ENCODE peak calls at places on chromosomes 16 and 17, in ten cellular contexts. T is transverse colon; W is cardiac muscle cell; U is CD8-positive, alpha-beta T cell; C is ovary; R is heart right ventricle; Z is small intestine; J is lung; F is CD8-positive, alpha-beta memory T cell; P is AG04450. L is an unnamed sample.

GRCh38 chr17:65013613-65014391 is 42.7 kb downstream of the GNA13 start:
- DNase-seq in C (peak; percentile 25), U (peak; percentile 11), R (no peak), J (no peak), F (peak; percentile 63), Z (no peak), T (no peak), P (peak; percentile 68), W (peak; percentile 89), L (peak; percentile 48)

GRCh38 chr17:8384801-8385335 is 1.9 kb upstream of the RPL26 start:
- DNase-seq in R (no peak), C (no peak), Z (no peak), J (no peak), P (peak; percentile 86), F (no peak), T (no peak), W (peak; percentile 86), U (no peak), L (peak; percentile 44)

GRCh38 chr17:78359216-78359935 is 501 bp downstream of the SOCS3 start:
- DNase-seq in T (no peak), F (no peak), P (no peak), Z (no peak), C (peak; percentile 46), W (peak; percentile 67), U (no peak), R (peak; percentile 43), J (no peak), L (no peak)

GRCh38 chr17:40097087-40097486 is 3.3 kb downstream of the NR1D1 start:
- DNase-seq in U (no peak), J (no peak), T (no peak), W (no peak), P (no peak), F (no peak), Z (no peak), R (no peak), C (no peak), L (no peak)

GRCh38 chr17:50181601-50182345 is 16.0 kb downstream of the SGCA start:
- DNase-seq in F (no peak), W (peak; percentile 68), T (no peak), U (no peak), Z (no peak), P (no peak), R (no peak), J (no peak), C (no peak), L (no peak)

GRCh38 chr17:37676115-37676925 is 33.1 kb upstream of the DDX52 start:
- DNase-seq in U (no peak), W (peak; percentile 21), Z (peak; percentile 78), R (no peak), T (peak; percentile 56), F (no peak), J (no peak), P (no peak), C (no peak), L (no peak)

GRCh38 chr17:40952675-40953074 is 14.1 kb downstream of the KRT39 start:
- DNase-seq in F (no peak), T (no peak), P (peak; percentile 84), Z (no peak), W (peak; percentile 17), C (no peak), J (no peak), U (no peak), R (no peak), L (peak; percentile 20)

GRCh38 chr16:69106491-69107291 is 1.2 kb downstream of the HAS3 start:
- DNase-seq in R (no peak), P (no peak), J (no peak), U (no peak), C (no peak), Z (peak; percentile 17), T (peak; percentile 18), W (no peak), F (no peak), L (no peak)

GRCh38 chr17:72488542-72489272 is 367.9 kb downstream of the SOX9 start:
- DNase-seq in F (no peak), R (no peak), T (no peak), C (no peak), P (no peak), J (no peak), Z (peak; percentile 47), U (no peak), W (no peak), L (no peak)

GRCh38 chr16:88430524-88431446 is 22.3 kb upstream of the ZFPM1 start:
- DNase-seq in J (no peak), Z (no peak), U (peak; percentile 25), T (peak; percentile 39), R (peak; percentile 49), W (peak; percentile 42), F (peak; percentile 64), P (no peak), C (no peak), L (no peak)

GRCh38 chr17:4148611-4149308 is 5.8 kb downstream of the CYB5D2 start:
- DNase-seq in Z (peak; percentile 75), C (no peak), P (no peak), J (no peak), U (no peak), F (no peak), R (no peak), T (no peak), W (no peak), L (no peak)

GRCh38 chr17:80279895-80280294 is 19.2 kb downstream of the RNF213 start:
- DNase-seq in W (peak; percentile 95), F (peak; percentile 25), J (no peak), C (peak; percentile 79), T (no peak), P (peak; percentile 88), U (no peak), R (peak; percentile 63), Z (no peak), L (no peak)

GRCh38 chr16:22186517-22186916 is 19.6 kb upstream of the EEF2K start:
- DNase-seq in U (no peak), T (no peak), F (no peak), Z (no peak), P (no peak), W (no peak), R (no peak), C (no peak), J (no peak), L (no peak)

GRCh38 chr17:44348234-44348987 is 3.3 kb downstream of the GRN start:
- DNase-seq in W (no peak), C (no peak), T (peak; percentile 48), F (no peak), P (no peak), U (no peak), Z (no peak), J (no peak), R (no peak), L (peak; percentile 76)

GRCh38 chr17:338442-339192 is 14.0 kb downstream of the RPH3AL start:
- DNase-seq in R (no peak), W (no peak), P (no peak), C (peak; percentile 66), T (peak; percentile 28), U (no peak), F (no peak), J (no peak), Z (peak; percentile 44), L (no peak)

GRCh38 chr17:49939318-49939717 is 29.7 kb upstream of the DLX4 start:
- DNase-seq in P (no peak), J (no peak), Z (peak; percentile 16), C (no peak), U (no peak), F (no peak), R (no peak), W (no peak), T (no peak), L (no peak)

GRCh38 chr16:560221-560700 is at the start of gene PRR35:
- DNase-seq in P (no peak), F (no peak), R (no peak), U (no peak), Z (no peak), J (no peak), C (no peak), T (no peak), W (no peak), L (no peak)

GRCh38 chr16:30927789-30928378 is 4.5 kb downstream of the FBXL19 start:
- DNase-seq in Z (peak; percentile 52), C (peak; percentile 53), W (peak; percentile 40), F (no peak), J (peak; percentile 56), P (no peak), U (no peak), R (peak; percentile 32), T (peak; percentile 41), L (no peak)
- H3K27ac ChIP-seq in Z (no peak overlapping the region), C (no peak overlapping the region), W (peak overlapping the region; percentile 66), F (no peak overlapping the region), J (no peak overlapping the region), P (no peak overlapping the region), U (no peak overlapping the region), R (no peak overlapping the region), T (no peak overlapping the region), L (peak overlapping the region; percentile 94)

GRCh38 chr16:12120982-12121652 is 144.6 kb downstream of the SNX29 start:
- DNase-seq in R (no peak), W (no peak), U (no peak), J (no peak), C (no peak), Z (no peak), F (no peak), P (no peak), T (no peak), L (no peak)
- H3K27ac ChIP-seq in R (no peak overlapping the region), W (no peak overlapping the region), U (no peak overlapping the region), J (no peak overlapping the region), C (no peak overlapping the region), Z (no peak overlapping the region), F (no peak overlapping the region), P (peak overlapping the region; percentile 39), T (no peak overlapping the region), L (no peak overlapping the region)

GRCh38 chr17:27570578-27570914 is 60.4 kb upstream of the LGALS9 start:
- DNase-seq in F (peak; percentile 17), P (no peak), Z (no peak), W (no peak), U (no peak), C (no peak), T (no peak), J (no peak), R (no peak), L (no peak)
- H3K27ac ChIP-seq in F (no peak overlapping the region), P (peak overlapping the region; percentile 2), Z (peak overlapping the region; percentile 27), W (peak overlapping the region; percentile 48), U (no peak overlapping the region), C (no peak overlapping the region), T (no peak overlapping the region), J (no peak overlapping the region), R (no peak overlapping the region), L (no peak overlapping the region)

GRCh38 chr16:57234707-57235092 is 10.4 kb upstream of the ARL2BP start:
- DNase-seq in W (no peak), C (no peak), Z (no peak), P (no peak), U (no peak), F (no peak), R (no peak), T (no peak), J (no peak), L (no peak)

GRCh38 chr16:57233944-57234706 is 10.9 kb upstream of the ARL2BP start:
- DNase-seq in F (no peak), Z (no peak), U (no peak), J (no peak), R (no peak), T (no peak), C (no peak), W (no peak), P (no peak), L (no peak)

GRCh38 chr16:57238682-57239081 is 6.4 kb upstream of the ARL2BP start:
- DNase-seq in P (no peak), T (no peak), F (no peak), J (no peak), Z (no peak), U (no peak), W (no peak), R (no peak), C (no peak), L (no peak)

GRCh38 chr16:57231821-57232350 is 13.2 kb upstream of the ARL2BP start:
- DNase-seq in J (no peak), T (no peak), R (no peak), Z (no peak), U (no peak), F (no peak), C (no peak), W (peak; percentile 10), P (no peak), L (no peak)

GRCh38 chr16:57235128-57236092 is 9.6 kb upstream of the ARL2BP start:
- DNase-seq in W (peak; percentile 43), Z (peak; percentile 29), T (no peak), R (no peak), C (no peak), J (no peak), F (no peak), U (no peak), P (peak; percentile 15), L (peak; percentile 23)
- H3K27ac ChIP-seq in W (peak overlapping the region; percentile 30), Z (no peak overlapping the region), T (peak overlapping the region; percentile 34), R (no peak overlapping the region), C (no peak overlapping the region), J (peak overlapping the region; percentile 4), F (no peak overlapping the region), U (no peak overlapping the region), P (peak overlapping the region; percentile 65), L (no peak overlapping the region)